ENCODE peak calls at places on chromosomes 5 and 9, in eight cellular contexts. P is H1, H is A549, U is K562, A is stomach, Y is transverse colon, M is tibial nerve, Z is suprapubic skin. D is an unnamed sample.

GRCh38 chr9:128072144-128073021 is 4.4 kb downstream of the SLC25A25 start:
- DNase-seq in M (peak; percentile 96), P (no peak), H (no peak), Z (peak; percentile 93), U (no peak), A (peak; percentile 76), Y (peak; percentile 89), D (peak; percentile 88)

GRCh38 chr5:140113180-140113698 is 670 bp upstream of the PURA start:
- DNase-seq in M (no peak), A (no peak), Y (peak; percentile 21), Z (peak; percentile 71), U (peak; percentile 61), H (no peak), P (no peak), D (peak; percentile 54)

GRCh38 chr5:59744531-59744992 is 149.0 kb downstream of the PDE4D start:
- DNase-seq in H (peak; percentile 33), P (no peak), Z (no peak), M (no peak), U (no peak), Y (no peak), A (no peak), D (no peak)

GRCh38 chr9:93937193-93937592 is 18.0 kb downstream of the BARX1 start:
- DNase-seq in U (no peak), M (no peak), P (no peak), Z (no peak), H (no peak), Y (no peak), A (no peak), D (no peak)

GRCh38 chr9:134536931-134537330 is 104.7 kb upstream of the COL5A1 start:
- DNase-seq in M (no peak), P (no peak), Y (no peak), U (no peak), A (no peak), H (no peak), Z (no peak), D (no peak)

GRCh38 chr9:70761139-70761538 is 346.7 kb upstream of the KLF9 start:
- DNase-seq in Z (no peak), M (no peak), U (no peak), Y (no peak), H (no peak), P (no peak), A (no peak), D (no peak)

GRCh38 chr9:120617637-120617979 is 37.6 kb upstream of the CDK5RAP2 start:
- DNase-seq in H (no peak), P (no peak), U (no peak), Z (no peak), Y (no peak), A (no peak), M (no peak), D (no peak)

GRCh38 chr9:33168941-33169544 is 1.9 kb upstream of the B4GALT1 start:
- DNase-seq in M (no peak), Z (no peak), U (no peak), P (no peak), H (no peak), A (no peak), Y (no peak), D (no peak)

GRCh38 chr5:178196413-178196812 is 7.9 kb upstream of the HNRNPAB start:
- DNase-seq in Z (peak; percentile 40), M (no peak), A (no peak), U (no peak), Y (no peak), H (no peak), P (no peak), D (no peak)

GRCh38 chr5:4246447-4246846 is 650.8 kb downstream of the IRX1 start:
- DNase-seq in M (no peak), H (no peak), Y (no peak), U (no peak), A (no peak), P (no peak), Z (no peak), D (no peak)

GRCh38 chr5:62460578-62460983 is 48.0 kb downstream of the IPO11 start:
- DNase-seq in H (peak; percentile 17), Y (no peak), Z (no peak), A (no peak), M (no peak), U (peak; percentile 24), P (no peak), D (no peak)

GRCh38 chr5:162160401-162160800 is 92.8 kb downstream of the GABRG2 start:
- DNase-seq in Y (no peak), U (no peak), H (no peak), A (no peak), Z (no peak), P (no peak), M (no peak), D (no peak)

GRCh38 chr5:89338935-89339334 is 456.0 kb upstream of the MEF2C start:
- DNase-seq in P (no peak), Y (no peak), H (no peak), M (no peak), A (no peak), U (no peak), Z (no peak), D (no peak)

GRCh38 chr9:126722922-126723806 is 81.7 kb upstream of the ZBTB43 start:
- DNase-seq in Y (peak; percentile 61), P (no peak), M (peak; percentile 7), H (no peak), Z (no peak), U (peak; percentile 84), A (peak; percentile 55), D (no peak)

GRCh38 chr5:68398146-68398812 is 182.7 kb downstream of the PIK3R1 start:
- DNase-seq in M (no peak), A (no peak), P (no peak), Y (no peak), H (no peak), Z (no peak), U (no peak), D (no peak)

GRCh38 chr5:68344447-68345111 is 129.0 kb downstream of the PIK3R1 start:
- DNase-seq in P (no peak), U (peak; percentile 69), A (no peak), H (no peak), M (no peak), Z (no peak), Y (no peak), D (no peak)

GRCh38 chr5:27241564-27242257 is 203.3 kb upstream of the CDH9 start:
- DNase-seq in H (no peak), Z (no peak), Y (no peak), U (no peak), A (no peak), M (no peak), P (no peak), D (no peak)

GRCh38 chr9:87381050-87381711 is 116.5 kb upstream of the DAPK1 start:
- DNase-seq in P (no peak), Y (no peak), H (no peak), U (no peak), M (no peak), A (no peak), Z (no peak), D (no peak)

GRCh38 chr5:171426266-171426665 is 6.8 kb downstream of the FGF18 start:
- DNase-seq in P (no peak), A (peak; percentile 7), H (no peak), U (no peak), Z (peak; percentile 15), M (no peak), Y (no peak), D (no peak)

GRCh38 chr5:31173621-31174020 is 19.9 kb upstream of the CDH6 start:
- DNase-seq in H (no peak), Y (no peak), U (no peak), Z (no peak), M (no peak), A (no peak), P (no peak), D (no peak)

GRCh38 chr5:44740655-44741054 is 68.1 kb upstream of the MRPS30 start:
- DNase-seq in A (no peak), U (no peak), H (no peak), M (no peak), Z (no peak), Y (no peak), P (no peak), D (no peak)

GRCh38 chr9:17783227-17783626 is 204.4 kb downstream of the SH3GL2 start:
- DNase-seq in A (no peak), H (no peak), Z (no peak), P (no peak), Y (no peak), U (no peak), M (no peak), D (no peak)
- TF ChIP-seq EP300 in A (no peak), H (no peak), Z (no peak), P (no peak), Y (no peak), U (no peak), M (no peak), D (no peak)

DNA sequence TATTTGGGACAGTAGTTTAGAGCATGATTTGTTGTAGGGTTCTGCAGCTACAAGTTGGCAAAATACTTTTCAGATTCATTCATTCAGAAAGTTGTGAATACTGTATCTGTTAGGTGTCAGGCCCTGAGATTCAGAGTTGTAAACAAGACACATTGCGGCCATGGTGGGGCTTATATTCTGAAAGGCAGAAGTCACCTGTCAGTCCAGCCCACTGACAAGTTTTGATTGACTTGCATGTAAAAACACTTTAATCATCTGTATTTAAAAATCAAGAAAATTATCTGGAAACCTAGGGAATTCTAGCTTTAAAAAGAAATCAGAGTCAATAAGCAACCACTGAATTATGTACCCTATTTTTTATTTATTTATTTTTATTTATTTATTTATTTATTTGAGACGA is 13.0 kb downstream of the LARP1 start:
- DNase-seq in A (no peak), Z (no peak), H (no peak), P (no peak), Y (no peak), U (no peak), M (no peak), D (no peak)
- H3K4me1 ChIP-seq in A (peaks cover 65% of the 10 kb centered on the region), Z (peaks cover 71% of the 10 kb centered on the region), H (peaks cover 61% of the 10 kb centered on the region), P (peaks cover 44% of the 10 kb centered on the region), Y (peaks cover 86% of the 10 kb centered on the region), U (peaks cover 56% of the 10 kb centered on the region), M (peaks cover 40% of the 10 kb centered on the region), D (peaks cover 31% of the 10 kb centered on the region)

DNA sequence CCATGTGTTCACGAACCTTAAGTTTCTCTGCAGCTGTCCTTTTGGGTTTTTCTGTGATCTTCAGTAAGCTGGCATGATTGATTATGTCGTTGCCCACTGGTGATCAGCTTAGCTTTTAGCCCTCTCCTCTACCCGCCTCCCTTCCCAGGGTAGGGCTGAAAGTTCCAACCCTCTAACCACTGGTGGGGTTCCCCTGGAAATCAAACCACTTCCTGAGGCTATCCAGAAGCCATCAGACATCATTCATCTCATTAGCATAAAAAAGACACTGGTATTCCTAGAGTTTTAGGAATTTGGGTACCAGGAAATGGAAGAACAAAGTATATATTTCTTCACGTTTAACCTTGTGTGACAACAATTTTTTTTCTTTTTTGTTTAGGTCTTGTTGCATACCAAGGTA is 29.8 kb downstream of the SPIN1 start:
- DNase-seq in M (no peak), H (no peak), Z (no peak), U (no peak), P (peak; percentile 19), A (no peak), Y (no peak), D (no peak)
- TF ChIP-seq EP300 in M (no peak), H (no peak), Z (no peak), U (no peak), P (no peak), A (no peak), Y (no peak), D (no peak)

DNA sequence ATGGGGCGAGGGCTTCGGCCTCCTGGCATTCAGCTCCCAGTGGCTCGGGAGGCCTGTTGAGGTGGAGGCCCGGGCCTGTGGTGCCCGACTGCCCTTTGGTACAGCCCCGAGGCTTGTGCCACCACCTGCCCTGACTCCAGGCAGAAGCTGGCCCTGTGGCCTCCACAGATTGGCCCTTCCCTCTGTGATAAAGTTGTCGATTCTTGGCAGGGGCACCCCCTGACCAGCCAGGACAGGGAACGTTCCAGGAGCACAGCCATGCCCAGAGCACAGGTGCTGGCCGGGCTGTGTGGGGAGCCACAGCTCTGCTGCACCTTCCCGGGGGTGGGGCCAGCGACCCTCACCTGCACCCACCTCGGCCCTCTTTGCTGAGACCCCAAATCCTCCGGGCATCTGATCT is 32.7 kb downstream of the SLC6A18 start:
- DNase-seq in Z (no peak), U (no peak), Y (no peak), M (no peak), H (no peak), A (peak; percentile 43), P (no peak), D (no peak)
- H3K4me1 ChIP-seq in Z (no peaks in the 10 kb centered on the region), U (no peaks in the 10 kb centered on the region), Y (no peaks in the 10 kb centered on the region), M (no peaks in the 10 kb centered on the region), H (no peaks in the 10 kb centered on the region), A (no peaks in the 10 kb centered on the region), P (no peaks in the 10 kb centered on the region), D (no peaks in the 10 kb centered on the region)